ENCODE peak calls at places on chromosomes 3 and 15, in eight cellular contexts. One of them, this sample, is unnamed.

GRCh38 chr3:4587838-4588105 is 94.6 kb downstream of the ITPR1 start:
- DNase-seq in GM12878: no peak
- DNase-seq in SK-N-SH: no peak
- DNase-seq in sigmoid colon: no peak
- DNase-seq in tibial nerve: no peak
- DNase-seq in A549: no peak
- DNase-seq in transverse colon: no peak
- DNase-seq in suprapubic skin: no peak
- DNase-seq in this sample: no peak

GRCh38 chr15:38878026-38878425 is 313.4 kb upstream of the RASGRP1 start:
- DNase-seq in GM12878: no peak
- DNase-seq in SK-N-SH: no peak
- DNase-seq in sigmoid colon: no peak
- DNase-seq in tibial nerve: no peak
- DNase-seq in A549: no peak
- DNase-seq in transverse colon: no peak
- DNase-seq in suprapubic skin: no peak
- DNase-seq in this sample: no peak

GRCh38 chr3:17431477-17432045 is 310.9 kb downstream of the TBC1D5 start:
- DNase-seq in GM12878: no peak
- DNase-seq in SK-N-SH: no peak
- DNase-seq in sigmoid colon: no peak
- DNase-seq in tibial nerve: no peak
- DNase-seq in A549: no peak
- DNase-seq in transverse colon: no peak
- DNase-seq in suprapubic skin: no peak
- DNase-seq in this sample: no peak

GRCh38 chr15:33211409-33211808 is 16.9 kb upstream of the FMN1 start:
- DNase-seq in GM12878: no peak
- DNase-seq in SK-N-SH: peak
- DNase-seq in sigmoid colon: peak
- DNase-seq in tibial nerve: peak
- DNase-seq in A549: no peak
- DNase-seq in transverse colon: peak
- DNase-seq in suprapubic skin: peak
- DNase-seq in this sample: no peak

GRCh38 chr3:179148446-179149238 is 485 bp downstream of the PIK3CA start:
- DNase-seq in GM12878: no peak
- DNase-seq in SK-N-SH: peak
- DNase-seq in sigmoid colon: peak
- DNase-seq in tibial nerve: peak
- DNase-seq in A549: peak
- DNase-seq in transverse colon: peak
- DNase-seq in suprapubic skin: no peak
- DNase-seq in this sample: no peak

GRCh38 chr3:17686613-17687012 is 55.8 kb downstream of the TBC1D5 start:
- DNase-seq in GM12878: no peak
- DNase-seq in SK-N-SH: peak
- DNase-seq in sigmoid colon: no peak
- DNase-seq in tibial nerve: no peak
- DNase-seq in A549: peak
- DNase-seq in transverse colon: no peak
- DNase-seq in suprapubic skin: no peak
- DNase-seq in this sample: no peak

GRCh38 chr3:57597973-57598351 is 818 bp upstream of the ARF4 start:
- DNase-seq in GM12878: no peak
- DNase-seq in SK-N-SH: no peak
- DNase-seq in sigmoid colon: no peak
- DNase-seq in tibial nerve: no peak
- DNase-seq in A549: no peak
- DNase-seq in transverse colon: peak
- DNase-seq in suprapubic skin: no peak
- DNase-seq in this sample: no peak

GRCh38 chr15:45048784-45049631 is 26.0 kb downstream of the SORD start:
- DNase-seq in GM12878: no peak
- DNase-seq in SK-N-SH: no peak
- DNase-seq in sigmoid colon: no peak
- DNase-seq in tibial nerve: no peak
- DNase-seq in A549: no peak
- DNase-seq in transverse colon: no peak
- DNase-seq in suprapubic skin: no peak
- DNase-seq in this sample: no peak

GRCh38 chr15:51600114-51600513 is 22.5 kb downstream of the DMXL2 start:
- DNase-seq in GM12878: peak
- DNase-seq in SK-N-SH: no peak
- DNase-seq in sigmoid colon: no peak
- DNase-seq in tibial nerve: no peak
- DNase-seq in A549: no peak
- DNase-seq in transverse colon: no peak
- DNase-seq in suprapubic skin: no peak
- DNase-seq in this sample: no peak

GRCh38 chr15:84570164-84570692 is 30.6 kb upstream of the ZSCAN2 start:
- DNase-seq in GM12878: no peak
- DNase-seq in SK-N-SH: peak
- DNase-seq in sigmoid colon: peak
- DNase-seq in tibial nerve: peak
- DNase-seq in A549: peak
- DNase-seq in transverse colon: peak
- DNase-seq in suprapubic skin: peak
- DNase-seq in this sample: no peak

GRCh38 chr3:179852117-179852886 is 184.4 kb downstream of the PEX5L start:
- DNase-seq in GM12878: no peak
- DNase-seq in SK-N-SH: no peak
- DNase-seq in sigmoid colon: no peak
- DNase-seq in tibial nerve: no peak
- DNase-seq in A549: no peak
- DNase-seq in transverse colon: no peak
- DNase-seq in suprapubic skin: no peak
- DNase-seq in this sample: no peak

GRCh38 chr3:107861422-107861821 is 229.4 kb downstream of the CD47 start:
- DNase-seq in GM12878: no peak
- DNase-seq in SK-N-SH: no peak
- DNase-seq in sigmoid colon: no peak
- DNase-seq in tibial nerve: no peak
- DNase-seq in A549: no peak
- DNase-seq in transverse colon: no peak
- DNase-seq in suprapubic skin: no peak
- DNase-seq in this sample: no peak

GRCh38 chr3:66428733-66429132 is 72.1 kb downstream of the LRIG1 start:
- DNase-seq in GM12878: no peak
- DNase-seq in SK-N-SH: peak
- DNase-seq in sigmoid colon: peak
- DNase-seq in tibial nerve: peak
- DNase-seq in A549: peak
- DNase-seq in transverse colon: peak
- DNase-seq in suprapubic skin: peak
- DNase-seq in this sample: no peak

GRCh38 chr15:89101302-89102191 is 13.3 kb downstream of the ABHD2 start:
- DNase-seq in GM12878: no peak
- DNase-seq in SK-N-SH: no peak
- DNase-seq in sigmoid colon: peak
- DNase-seq in tibial nerve: peak
- DNase-seq in A549: peak
- DNase-seq in transverse colon: peak
- DNase-seq in suprapubic skin: no peak
- DNase-seq in this sample: peak

GRCh38 chr3:32238816-32239637 is 547 bp downstream of the CMTM8 start:
- DNase-seq in GM12878: no peak
- DNase-seq in SK-N-SH: no peak
- DNase-seq in sigmoid colon: no peak
- DNase-seq in tibial nerve: no peak
- DNase-seq in A549: peak
- DNase-seq in transverse colon: peak
- DNase-seq in suprapubic skin: no peak
- DNase-seq in this sample: peak
- TF ChIP-seq EP300 in GM12878: no peak
- TF ChIP-seq EP300 in SK-N-SH: no peak
- TF ChIP-seq EP300 in sigmoid colon: no peak
- TF ChIP-seq EP300 in tibial nerve: no peak
- TF ChIP-seq EP300 in A549: no peak
- TF ChIP-seq EP300 in transverse colon: no peak
- TF ChIP-seq EP300 in suprapubic skin: no peak
- TF ChIP-seq EP300 in this sample: no peak

GRCh38 chr3:149494022-149494758 is 19.7 kb downstream of the TM4SF4 start:
- DNase-seq in GM12878: no peak
- DNase-seq in SK-N-SH: peak
- DNase-seq in sigmoid colon: peak
- DNase-seq in tibial nerve: peak
- DNase-seq in A549: peak
- DNase-seq in transverse colon: peak
- DNase-seq in suprapubic skin: no peak
- DNase-seq in this sample: no peak
- TF ChIP-seq CTCF in GM12878: peak
- TF ChIP-seq CTCF in SK-N-SH: peak
- TF ChIP-seq CTCF in sigmoid colon: peak
- TF ChIP-seq CTCF in tibial nerve: peak
- TF ChIP-seq CTCF in A549: peak
- TF ChIP-seq CTCF in transverse colon: peak
- TF ChIP-seq CTCF in suprapubic skin: peak
- TF ChIP-seq CTCF in this sample: peak

DNA sequence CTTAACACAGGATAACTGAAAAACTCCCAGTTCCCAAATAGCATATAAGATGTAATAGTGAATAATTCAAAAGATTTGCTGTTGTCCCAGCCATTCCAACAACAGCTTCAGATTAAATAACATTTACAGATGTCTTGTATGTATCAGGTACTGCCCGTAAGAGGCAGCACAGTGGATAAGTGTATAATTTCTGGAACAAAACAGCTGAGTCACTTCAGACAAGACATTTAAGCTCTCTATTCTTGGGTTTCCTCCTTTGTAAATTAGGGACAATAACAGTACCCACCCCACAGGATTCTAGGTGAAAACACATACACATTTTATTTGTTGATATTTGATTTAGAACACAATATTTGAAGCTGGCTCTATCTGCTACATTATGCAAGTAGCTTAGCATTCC is 2.6 kb upstream of the WWTR1 start:
- DNase-seq in GM12878: no peak
- DNase-seq in SK-N-SH: no peak
- DNase-seq in sigmoid colon: no peak
- DNase-seq in tibial nerve: no peak
- DNase-seq in A549: no peak
- DNase-seq in transverse colon: no peak
- DNase-seq in suprapubic skin: no peak
- DNase-seq in this sample: no peak
- TF ChIP-seq EP300 in GM12878: no peak
- TF ChIP-seq EP300 in SK-N-SH: no peak
- TF ChIP-seq EP300 in sigmoid colon: no peak
- TF ChIP-seq EP300 in tibial nerve: no peak
- TF ChIP-seq EP300 in A549: no peak
- TF ChIP-seq EP300 in transverse colon: no peak
- TF ChIP-seq EP300 in suprapubic skin: no peak
- TF ChIP-seq EP300 in this sample: no peak

GRCh38 chr15:98580577-98580976 is 67.8 kb upstream of the IGF1R start:
- DNase-seq in GM12878: no peak
- DNase-seq in SK-N-SH: no peak
- DNase-seq in sigmoid colon: no peak
- DNase-seq in tibial nerve: no peak
- DNase-seq in A549: no peak
- DNase-seq in transverse colon: no peak
- DNase-seq in suprapubic skin: no peak
- DNase-seq in this sample: peak

GRCh38 chr15:98586066-98586465 is 62.3 kb upstream of the IGF1R start:
- DNase-seq in GM12878: no peak
- DNase-seq in SK-N-SH: no peak
- DNase-seq in sigmoid colon: no peak
- DNase-seq in tibial nerve: no peak
- DNase-seq in A549: no peak
- DNase-seq in transverse colon: no peak
- DNase-seq in suprapubic skin: no peak
- DNase-seq in this sample: peak

GRCh38 chr15:98583758-98584157 is 64.6 kb upstream of the IGF1R start:
- DNase-seq in GM12878: no peak
- DNase-seq in SK-N-SH: no peak
- DNase-seq in sigmoid colon: no peak
- DNase-seq in tibial nerve: no peak
- DNase-seq in A549: no peak
- DNase-seq in transverse colon: no peak
- DNase-seq in suprapubic skin: no peak
- DNase-seq in this sample: no peak

GRCh38 chr15:98582900-98583554 is 65.3 kb upstream of the IGF1R start:
- DNase-seq in GM12878: no peak
- DNase-seq in SK-N-SH: no peak
- DNase-seq in sigmoid colon: no peak
- DNase-seq in tibial nerve: no peak
- DNase-seq in A549: no peak
- DNase-seq in transverse colon: no peak
- DNase-seq in suprapubic skin: no peak
- DNase-seq in this sample: peak

GRCh38 chr15:98581715-98582114 is 66.6 kb upstream of the IGF1R start:
- DNase-seq in GM12878: no peak
- DNase-seq in SK-N-SH: no peak
- DNase-seq in sigmoid colon: no peak
- DNase-seq in tibial nerve: no peak
- DNase-seq in A549: no peak
- DNase-seq in transverse colon: no peak
- DNase-seq in suprapubic skin: no peak
- DNase-seq in this sample: no peak
- TF ChIP-seq CTCF in GM12878: no peak
- TF ChIP-seq CTCF in SK-N-SH: peak
- TF ChIP-seq CTCF in sigmoid colon: no peak
- TF ChIP-seq CTCF in tibial nerve: no peak
- TF ChIP-seq CTCF in A549: peak
- TF ChIP-seq CTCF in transverse colon: peak
- TF ChIP-seq CTCF in suprapubic skin: no peak
- TF ChIP-seq CTCF in this sample: no peak